ENCODE peak calls at places on chromosomes 12 and 14, in seven cellular contexts. One of them, this sample, is unnamed.

GRCh38 chr12:52063986-52064649 is 5.7 kb upstream of the ATG101 start:
- DNase-seq in AG09309: no peak
- DNase-seq in A549: peak
- DNase-seq in tibial artery: no peak
- DNase-seq in body of pancreas: peak
- DNase-seq in cardiac fibroblast: peak
- DNase-seq in fibroblast of pulmonary artery: peak
- DNase-seq in this sample: peak

GRCh38 chr14:21642683-21643082 is 7.9 kb upstream of the OR10G2 start:
- DNase-seq in AG09309: no peak
- DNase-seq in A549: no peak
- DNase-seq in tibial artery: no peak
- DNase-seq in body of pancreas: no peak
- DNase-seq in cardiac fibroblast: no peak
- DNase-seq in fibroblast of pulmonary artery: no peak
- DNase-seq in this sample: no peak

GRCh38 chr12:12839886-12840285 is 26.7 kb downstream of the DDX47 start:
- DNase-seq in AG09309: peak
- DNase-seq in A549: peak
- DNase-seq in tibial artery: peak
- DNase-seq in body of pancreas: no peak
- DNase-seq in cardiac fibroblast: peak
- DNase-seq in fibroblast of pulmonary artery: peak
- DNase-seq in this sample: peak

GRCh38 chr12:63795032-63795687 is 15.5 kb downstream of the RXYLT1 start:
- DNase-seq in AG09309: no peak
- DNase-seq in A549: no peak
- DNase-seq in tibial artery: no peak
- DNase-seq in body of pancreas: no peak
- DNase-seq in cardiac fibroblast: no peak
- DNase-seq in fibroblast of pulmonary artery: no peak
- DNase-seq in this sample: no peak

GRCh38 chr14:104171029-104171697 is 32.8 kb downstream of the KIF26A start:
- DNase-seq in AG09309: no peak
- DNase-seq in A549: no peak
- DNase-seq in tibial artery: no peak
- DNase-seq in body of pancreas: peak
- DNase-seq in cardiac fibroblast: no peak
- DNase-seq in fibroblast of pulmonary artery: no peak
- DNase-seq in this sample: no peak

GRCh38 chr12:65728913-65729793 is 95.1 kb upstream of the HMGA2 start:
- DNase-seq in AG09309: no peak
- DNase-seq in A549: no peak
- DNase-seq in tibial artery: no peak
- DNase-seq in body of pancreas: peak
- DNase-seq in cardiac fibroblast: peak
- DNase-seq in fibroblast of pulmonary artery: no peak
- DNase-seq in this sample: peak

GRCh38 chr12:88242939-88243338 is 100.8 kb downstream of the TMTC3 start:
- DNase-seq in AG09309: no peak
- DNase-seq in A549: no peak
- DNase-seq in tibial artery: no peak
- DNase-seq in body of pancreas: no peak
- DNase-seq in cardiac fibroblast: no peak
- DNase-seq in fibroblast of pulmonary artery: no peak
- DNase-seq in this sample: no peak

GRCh38 chr12:13218641-13219040 is 22.1 kb downstream of the EMP1 start:
- DNase-seq in AG09309: no peak
- DNase-seq in A549: no peak
- DNase-seq in tibial artery: no peak
- DNase-seq in body of pancreas: no peak
- DNase-seq in cardiac fibroblast: peak
- DNase-seq in fibroblast of pulmonary artery: no peak
- DNase-seq in this sample: no peak

DNA sequence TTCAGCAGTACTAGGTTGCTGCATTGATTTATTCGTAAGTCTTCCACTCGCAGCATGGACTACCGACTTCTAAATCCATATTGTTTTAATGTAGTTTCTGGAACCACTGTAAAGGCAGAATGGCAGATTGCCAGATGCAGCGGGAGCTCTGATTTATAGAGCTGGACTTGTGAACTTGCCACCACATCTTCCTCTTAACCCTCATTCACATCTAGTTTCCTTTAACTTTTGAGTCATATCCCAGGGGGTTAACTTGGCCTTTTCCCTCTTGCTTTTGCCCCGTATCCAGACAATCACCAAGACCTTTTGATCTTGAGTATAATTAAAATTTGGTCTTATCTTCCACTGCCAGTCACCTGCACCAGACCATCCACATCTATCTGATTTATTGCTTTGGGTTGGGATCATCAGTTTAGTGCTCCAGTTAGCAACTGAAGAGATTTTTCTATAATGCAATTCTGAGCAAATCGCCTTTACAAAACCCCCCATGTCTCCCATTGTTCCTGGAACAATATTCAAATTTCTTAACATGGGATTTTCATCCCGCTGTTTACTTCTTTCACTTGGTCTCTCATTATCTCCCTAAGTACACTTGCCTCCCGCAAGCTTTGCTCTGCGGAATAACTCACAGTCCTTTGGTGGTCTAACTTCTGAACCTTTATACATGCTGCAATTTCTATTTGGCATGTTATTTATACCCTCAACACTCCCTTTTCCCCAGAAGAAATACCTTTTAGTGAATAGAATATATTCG is 130.5 kb downstream of the ACSS3 start:
- DNase-seq in AG09309: no peak
- DNase-seq in A549: no peak
- DNase-seq in tibial artery: no peak
- DNase-seq in body of pancreas: no peak
- DNase-seq in cardiac fibroblast: peak
- DNase-seq in fibroblast of pulmonary artery: no peak
- DNase-seq in this sample: no peak
- H3K4me3 ChIP-seq in AG09309: no peak
- H3K4me3 ChIP-seq in A549: no peak
- H3K4me3 ChIP-seq in tibial artery: no peak
- H3K4me3 ChIP-seq in body of pancreas: no peak
- H3K4me3 ChIP-seq in cardiac fibroblast: no peak
- H3K4me3 ChIP-seq in fibroblast of pulmonary artery: no peak
- H3K4me3 ChIP-seq in this sample: no peak

GRCh38 chr14:103022669-103023044 is 34.7 kb downstream of the CDC42BPB start:
- DNase-seq in AG09309: no peak
- DNase-seq in A549: no peak
- DNase-seq in tibial artery: no peak
- DNase-seq in body of pancreas: no peak
- DNase-seq in cardiac fibroblast: no peak
- DNase-seq in fibroblast of pulmonary artery: no peak
- DNase-seq in this sample: no peak

GRCh38 chr14:103027451-103027850 is 29.9 kb downstream of the CDC42BPB start:
- DNase-seq in AG09309: no peak
- DNase-seq in A549: no peak
- DNase-seq in tibial artery: no peak
- DNase-seq in body of pancreas: no peak
- DNase-seq in cardiac fibroblast: no peak
- DNase-seq in fibroblast of pulmonary artery: no peak
- DNase-seq in this sample: no peak

GRCh38 chr14:103021817-103022668 is 35.3 kb downstream of the CDC42BPB start:
- DNase-seq in AG09309: no peak
- DNase-seq in A549: no peak
- DNase-seq in tibial artery: no peak
- DNase-seq in body of pancreas: peak
- DNase-seq in cardiac fibroblast: peak
- DNase-seq in fibroblast of pulmonary artery: peak
- DNase-seq in this sample: peak

GRCh38 chr14:103026988-103027387 is 30.4 kb downstream of the CDC42BPB start:
- DNase-seq in AG09309: no peak
- DNase-seq in A549: no peak
- DNase-seq in tibial artery: no peak
- DNase-seq in body of pancreas: no peak
- DNase-seq in cardiac fibroblast: no peak
- DNase-seq in fibroblast of pulmonary artery: no peak
- DNase-seq in this sample: no peak

GRCh38 chr14:103023881-103024473 is 33.4 kb downstream of the CDC42BPB start:
- DNase-seq in AG09309: no peak
- DNase-seq in A549: no peak
- DNase-seq in tibial artery: no peak
- DNase-seq in body of pancreas: no peak
- DNase-seq in cardiac fibroblast: peak
- DNase-seq in fibroblast of pulmonary artery: peak
- DNase-seq in this sample: peak
- H3K4me3 ChIP-seq in AG09309: no peak
- H3K4me3 ChIP-seq in A549: no peak
- H3K4me3 ChIP-seq in tibial artery: no peak
- H3K4me3 ChIP-seq in body of pancreas: no peak
- H3K4me3 ChIP-seq in cardiac fibroblast: peak
- H3K4me3 ChIP-seq in fibroblast of pulmonary artery: peak
- H3K4me3 ChIP-seq in this sample: peak

DNA sequence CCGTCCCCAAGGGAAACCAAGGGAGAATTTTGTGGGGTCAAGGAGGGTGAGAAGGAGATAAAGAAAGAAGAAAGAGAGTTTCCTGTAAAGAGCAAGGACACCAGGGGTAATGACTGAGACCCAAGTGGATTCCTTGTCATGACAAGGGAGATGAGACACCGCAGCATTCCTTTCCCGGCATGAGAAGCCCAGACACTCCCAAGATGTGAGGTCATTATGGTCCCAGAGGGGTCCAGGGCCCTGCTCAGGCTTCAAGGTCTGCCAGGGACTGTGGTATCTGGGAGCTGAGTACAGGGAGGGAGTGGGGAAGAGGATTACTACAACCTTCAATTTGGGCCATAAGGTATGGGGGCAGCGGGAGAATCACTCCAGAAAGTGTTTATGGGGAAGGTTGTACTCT is 58.1 kb downstream of the SPTB start:
- DNase-seq in AG09309: no peak
- DNase-seq in A549: no peak
- DNase-seq in tibial artery: no peak
- DNase-seq in body of pancreas: no peak
- DNase-seq in cardiac fibroblast: no peak
- DNase-seq in fibroblast of pulmonary artery: no peak
- DNase-seq in this sample: no peak
- H3K4me3 ChIP-seq in AG09309: no peak
- H3K4me3 ChIP-seq in A549: no peak
- H3K4me3 ChIP-seq in tibial artery: no peak
- H3K4me3 ChIP-seq in body of pancreas: no peak
- H3K4me3 ChIP-seq in cardiac fibroblast: no peak
- H3K4me3 ChIP-seq in fibroblast of pulmonary artery: no peak
- H3K4me3 ChIP-seq in this sample: no peak

GRCh38 chr14:52350445-52350844 is 36.3 kb downstream of the PTGER2 start:
- DNase-seq in AG09309: no peak
- DNase-seq in A549: no peak
- DNase-seq in tibial artery: no peak
- DNase-seq in body of pancreas: no peak
- DNase-seq in cardiac fibroblast: no peak
- DNase-seq in fibroblast of pulmonary artery: no peak
- DNase-seq in this sample: no peak

GRCh38 chr14:52346778-52347177 is 32.7 kb downstream of the PTGER2 start:
- DNase-seq in AG09309: no peak
- DNase-seq in A549: no peak
- DNase-seq in tibial artery: no peak
- DNase-seq in body of pancreas: no peak
- DNase-seq in cardiac fibroblast: no peak
- DNase-seq in fibroblast of pulmonary artery: no peak
- DNase-seq in this sample: no peak

GRCh38 chr14:52349731-52350130 is 35.6 kb downstream of the PTGER2 start:
- DNase-seq in AG09309: no peak
- DNase-seq in A549: no peak
- DNase-seq in tibial artery: no peak
- DNase-seq in body of pancreas: no peak
- DNase-seq in cardiac fibroblast: peak
- DNase-seq in fibroblast of pulmonary artery: no peak
- DNase-seq in this sample: no peak

GRCh38 chr14:52348279-52348678 is 34.2 kb downstream of the PTGER2 start:
- DNase-seq in AG09309: no peak
- DNase-seq in A549: no peak
- DNase-seq in tibial artery: no peak
- DNase-seq in body of pancreas: no peak
- DNase-seq in cardiac fibroblast: peak
- DNase-seq in fibroblast of pulmonary artery: peak
- DNase-seq in this sample: no peak

DNA sequence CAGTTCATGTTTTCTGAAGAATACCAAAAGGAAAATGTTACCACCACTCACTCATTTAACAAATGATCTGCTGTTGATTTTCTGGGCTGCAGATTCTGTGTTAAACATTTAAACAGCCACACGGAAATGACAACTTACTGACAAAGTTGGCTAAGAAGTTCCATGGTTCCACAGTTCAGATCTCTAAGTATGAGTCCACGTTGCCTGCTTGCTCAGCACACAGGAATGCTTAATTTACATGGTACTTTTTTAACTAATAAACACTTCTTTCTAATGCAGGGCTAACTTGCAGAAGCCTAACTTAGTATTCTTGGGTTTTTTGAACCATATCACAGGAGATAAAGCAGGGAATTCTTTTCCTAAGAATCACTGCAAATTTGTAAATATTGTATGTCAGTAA is 34.7 kb downstream of the PTGER2 start:
- DNase-seq in AG09309: no peak
- DNase-seq in A549: no peak
- DNase-seq in tibial artery: no peak
- DNase-seq in body of pancreas: no peak
- DNase-seq in cardiac fibroblast: peak
- DNase-seq in fibroblast of pulmonary artery: peak
- DNase-seq in this sample: peak
- H3K4me3 ChIP-seq in AG09309: no peak
- H3K4me3 ChIP-seq in A549: no peak
- H3K4me3 ChIP-seq in tibial artery: no peak
- H3K4me3 ChIP-seq in body of pancreas: no peak
- H3K4me3 ChIP-seq in cardiac fibroblast: no peak
- H3K4me3 ChIP-seq in fibroblast of pulmonary artery: no peak
- H3K4me3 ChIP-seq in this sample: no peak

GRCh38 chr14:72745546-72745945 is 148.4 kb downstream of the DPF3 start:
- DNase-seq in AG09309: no peak
- DNase-seq in A549: no peak
- DNase-seq in tibial artery: no peak
- DNase-seq in body of pancreas: no peak
- DNase-seq in cardiac fibroblast: peak
- DNase-seq in fibroblast of pulmonary artery: peak
- DNase-seq in this sample: peak
- H3K4me3 ChIP-seq in AG09309: no peak
- H3K4me3 ChIP-seq in A549: no peak
- H3K4me3 ChIP-seq in tibial artery: no peak
- H3K4me3 ChIP-seq in body of pancreas: no peak
- H3K4me3 ChIP-seq in cardiac fibroblast: no peak
- H3K4me3 ChIP-seq in fibroblast of pulmonary artery: no peak
- H3K4me3 ChIP-seq in this sample: no peak

DNA sequence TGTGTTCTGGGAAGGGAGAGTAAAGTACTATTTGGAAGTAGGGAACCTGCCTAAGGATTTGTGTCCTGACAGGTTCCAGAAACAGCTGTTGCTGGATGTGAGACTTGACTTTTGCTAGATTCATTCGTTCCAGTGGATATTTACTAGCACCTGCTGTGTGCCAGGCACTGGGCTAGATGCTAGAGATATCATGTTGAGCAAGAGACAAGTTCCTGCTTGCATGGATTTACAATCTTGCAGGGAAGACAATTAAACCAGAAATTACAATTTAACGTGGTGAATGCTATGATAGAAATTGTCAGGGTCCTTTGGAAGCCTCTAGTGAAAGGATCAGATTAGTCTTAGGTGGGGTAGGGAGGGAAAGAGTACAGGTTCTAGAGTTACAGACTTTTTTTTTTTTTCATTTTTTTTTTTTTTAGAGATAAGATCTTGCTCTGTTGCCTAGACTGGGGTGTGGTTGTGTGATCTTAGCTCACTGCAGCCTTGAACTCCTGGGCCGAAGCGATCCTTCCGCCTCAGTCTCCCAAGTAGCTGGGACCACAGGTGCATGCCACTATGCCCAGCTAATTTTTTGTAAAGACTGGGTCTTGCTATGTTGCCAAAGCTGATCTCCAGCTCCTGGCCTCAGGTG is 36.7 kb downstream of the SPATS2 start:
- DNase-seq in AG09309: no peak
- DNase-seq in A549: no peak
- DNase-seq in tibial artery: no peak
- DNase-seq in body of pancreas: no peak
- DNase-seq in cardiac fibroblast: no peak
- DNase-seq in fibroblast of pulmonary artery: no peak
- DNase-seq in this sample: no peak
- H3K4me3 ChIP-seq in AG09309: no peak
- H3K4me3 ChIP-seq in A549: no peak
- H3K4me3 ChIP-seq in tibial artery: no peak
- H3K4me3 ChIP-seq in body of pancreas: no peak
- H3K4me3 ChIP-seq in cardiac fibroblast: no peak
- H3K4me3 ChIP-seq in fibroblast of pulmonary artery: no peak
- H3K4me3 ChIP-seq in this sample: no peak

This sample was measured in fibroblast of villous mesenchyme.